ENCODE peak calls at places on chromosome 18, in five cellular contexts. Q, D, U, S and C are unnamed samples.
A peak's percentile ranks its signal among the peaks of the same experiment; 100 is the strongest.

GRCh38 chr18:50218432-50219197 is 23.7 kb upstream of the MYO5B start:
- DNase-seq in Q (peak; percentile 2), U (peak; percentile 63), S (no peak), D (no peak), C (no peak)

GRCh38 chr18:46333371-46334199 is 229.4 kb downstream of the HAUS1 start:
- DNase-seq in U (peak; percentile 12), S (peak; percentile 7), Q (no peak), D (no peak), C (no peak)

GRCh38 chr18:25875574-25875973 is 214.8 kb downstream of the SS18 start:
- DNase-seq in U (no peak), Q (no peak), D (no peak), S (no peak), C (no peak)

GRCh38 chr18:28657836-28658410 is 481.0 kb upstream of the CDH2 start:
- DNase-seq in Q (peak; percentile 3), D (no peak), U (no peak), S (no peak), C (no peak)

GRCh38 chr18:69689081-69689759 is 258.5 kb downstream of the CD226 start:
- DNase-seq in D (no peak), U (no peak), S (no peak), Q (no peak), C (no peak)

GRCh38 chr18:65468881-65469280 is 281.9 kb upstream of the CDH7 start:
- DNase-seq in D (no peak), S (no peak), U (no peak), Q (no peak), C (no peak)

GRCh38 chr18:40949138-40949949 is 1005.7 kb upstream of the PIK3C3 start:
- DNase-seq in U (no peak), S (no peak), Q (no peak), D (no peak), C (no peak)

GRCh38 chr18:77297919-77298571 is 48.4 kb downstream of the GALR1 start:
- DNase-seq in D (no peak), U (no peak), S (no peak), Q (no peak), C (no peak)

GRCh38 chr18:74797577-74798151 is 200.0 kb downstream of the ZNF407 start:
- DNase-seq in U (no peak), S (no peak), D (no peak), Q (no peak), C (no peak)

GRCh38 chr18:42281124-42281523 is 326.1 kb downstream of the PIK3C3 start:
- DNase-seq in D (no peak), Q (no peak), S (no peak), U (no peak), C (no peak)

GRCh38 chr18:75238100-75238499 is 27.5 kb downstream of the TSHZ1 start:
- DNase-seq in Q (no peak), D (no peak), S (no peak), U (no peak), C (no peak)

GRCh38 chr18:51821610-51822009 is 518.4 kb upstream of the DCC start:
- DNase-seq in U (no peak), Q (no peak), S (no peak), D (no peak), C (no peak)

GRCh38 chr18:63971320-63972071 is 1.6 kb downstream of the SERPINB8 start:
- DNase-seq in U (no peak), D (no peak), S (no peak), Q (no peak), C (no peak)

GRCh38 chr18:44700652-44701051 is 20.0 kb downstream of the SETBP1 start:
- DNase-seq in D (peak; percentile 48), S (no peak), Q (peak; percentile 33), U (peak; percentile 62), C (no peak)

GRCh38 chr18:39600894-39601293 is 2035.3 kb upstream of the CELF4 start:
- DNase-seq in D (no peak), U (no peak), Q (no peak), S (no peak), C (no peak)

GRCh38 chr18:3836483-3836882 is 386.5 kb downstream of the TGIF1 start:
- DNase-seq in U (no peak), D (no peak), S (no peak), Q (no peak), C (no peak)

GRCh38 chr18:56900195-56901094 is 246.4 kb upstream of the BOD1L2 start:
- DNase-seq in S (no peak), Q (no peak), U (no peak), D (no peak), C (no peak)
- H3K4me3 ChIP-seq in S (no peak overlapping the region), Q (no peak overlapping the region), U (no peak overlapping the region), D (no peak overlapping the region), C (no peak overlapping the region)

GRCh38 chr18:11119962-11120361 is 29.4 kb downstream of the PIEZO2 start:
- DNase-seq in D (no peak), S (no peak), Q (peak; percentile 74), U (no peak), C (no peak)
- H3K27ac ChIP-seq in D (no peak overlapping the region), S (no peak overlapping the region), Q (peak overlapping the region; percentile 52), U (no peak overlapping the region), C (no peak overlapping the region)

GRCh38 chr18:59904051-59904601 is 4.3 kb downstream of the PMAIP1 start:
- DNase-seq in U (no peak), S (no peak), D (no peak), Q (no peak), C (no peak)
- H3K4me3 ChIP-seq in U (no peak overlapping the region), S (no peak overlapping the region), D (no peak overlapping the region), Q (no peak overlapping the region), C (no peak overlapping the region)

DNA sequence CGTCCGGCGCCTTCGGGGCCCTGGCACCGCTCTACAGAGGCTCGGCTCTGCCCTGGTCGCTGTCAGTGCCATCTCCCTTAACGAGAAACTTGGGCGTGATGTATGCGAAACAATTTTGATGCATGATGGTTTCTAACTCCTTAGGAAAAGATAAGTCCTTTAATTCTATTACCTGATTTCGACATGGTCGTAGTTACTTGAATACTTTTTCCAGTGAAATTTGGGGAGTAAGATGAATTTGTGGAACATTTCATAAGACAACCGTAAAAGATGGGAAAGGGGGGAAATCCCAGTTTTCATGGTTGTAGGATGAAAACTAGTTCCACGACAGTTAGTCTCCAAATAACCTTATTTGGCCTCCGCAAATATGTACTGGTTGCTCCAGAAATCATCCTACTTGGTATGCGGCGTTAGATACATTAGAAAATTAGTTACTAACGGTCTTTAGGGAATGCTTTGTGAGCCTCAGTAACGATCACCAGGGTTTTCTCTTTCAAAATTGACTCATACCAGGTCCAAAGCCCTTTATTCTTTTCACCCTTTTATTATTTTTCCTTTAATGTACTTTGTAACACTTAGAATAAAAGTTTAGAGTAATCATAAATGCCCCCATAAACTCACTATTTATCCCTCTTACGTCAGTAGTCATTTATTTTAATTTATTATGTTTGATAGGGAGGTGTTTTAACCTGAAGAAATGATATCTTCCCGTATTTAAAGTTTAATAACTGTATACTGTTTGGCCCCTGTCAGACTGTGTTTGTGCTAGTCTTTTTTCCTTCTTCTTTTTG is 877 bp downstream of the TWSG1 start:
- DNase-seq in U (no peak), D (no peak), Q (no peak), S (no peak), C (no peak)
- H3K27ac ChIP-seq in U (no peak overlapping the region), D (peak overlapping the region; percentile 99), Q (peak overlapping the region; percentile 74), S (peak overlapping the region; percentile 66), C (peak overlapping the region; percentile 80)

GRCh38 chr18:36295880-36296301 is 1.6 kb upstream of the FHOD3 start:
- DNase-seq in Q (no peak), S (no peak), U (no peak), D (no peak), C (no peak)
- H3K4me3 ChIP-seq in Q (peak overlapping the region; percentile 15), S (no peak overlapping the region), U (no peak overlapping the region), D (peak overlapping the region; percentile 70), C (no peak overlapping the region)

DNA sequence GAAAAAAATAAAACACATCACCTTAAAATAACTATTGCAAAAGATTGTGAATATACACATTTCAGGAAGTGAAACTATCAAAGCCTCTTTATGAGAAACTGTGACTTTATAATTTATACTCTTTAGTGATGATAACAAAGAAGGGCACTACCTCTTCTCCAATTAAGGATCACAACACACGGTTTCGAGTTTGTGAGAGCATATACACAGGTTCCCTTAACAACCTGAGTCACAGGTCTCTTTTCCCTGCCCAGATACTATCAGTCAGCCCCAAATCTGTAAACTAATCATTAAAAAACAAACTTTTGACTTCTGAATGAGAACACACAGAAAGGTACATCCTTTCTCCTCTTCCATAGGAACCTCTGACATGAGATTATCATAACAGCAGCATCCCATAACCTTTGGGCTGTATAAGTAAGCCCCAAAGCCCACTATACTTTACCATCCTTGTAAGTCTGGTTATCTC is 44.9 kb downstream of the PTPN2 start:
- DNase-seq in Q (no peak), S (no peak), U (no peak), D (no peak), C (no peak)
- H3K27ac ChIP-seq in Q (peak overlapping the region; percentile 23), S (peak overlapping the region; percentile 35), U (peak overlapping the region; percentile 29), D (no peak overlapping the region), C (no peak overlapping the region)

GRCh38 chr18:58286793-58287625 is 243.0 kb downstream of the NEDD4L start:
- DNase-seq in D (no peak), S (no peak), Q (no peak), U (no peak), C (no peak)

GRCh38 chr18:58288922-58289797 is 245.1 kb downstream of the NEDD4L start:
- DNase-seq in Q (peak; percentile 56), S (no peak), D (no peak), U (no peak), C (no peak)

GRCh38 chr18:58290059-58290747 is 246.2 kb downstream of the NEDD4L start:
- DNase-seq in S (no peak), U (no peak), Q (peak; percentile 37), D (no peak), C (no peak)

GRCh38 chr18:58285731-58286130 is 241.7 kb downstream of the NEDD4L start:
- DNase-seq in Q (no peak), D (no peak), U (no peak), S (no peak), C (no peak)

GRCh38 chr18:58287626-58288289 is 243.7 kb downstream of the NEDD4L start:
- DNase-seq in S (no peak), U (peak; percentile 46), Q (no peak), D (no peak), C (no peak)
- H3K4me3 ChIP-seq in S (no peak overlapping the region), U (no peak overlapping the region), Q (no peak overlapping the region), D (no peak overlapping the region), C (no peak overlapping the region)

GRCh38 chr18:32301976-32302743 is 112.3 kb downstream of the MEP1B start:
- DNase-seq in Q (peak; percentile 93), D (no peak), U (peak; percentile 38), S (no peak), C (no peak)
- H3K27ac ChIP-seq in Q (peak overlapping the region; percentile 80), D (peak overlapping the region; percentile 70), U (no peak overlapping the region), S (no peak overlapping the region), C (no peak overlapping the region)